ENCODE peak calls at places on chromosomes 11 and 22, in seven cellular contexts. G is brain microvascular endothelial cell; T is IMR-90; Q is pancreas; F is CD4-positive, alpha-beta memory T cell; H is cardiac muscle cell; W is skeletal muscle cell. C is an unnamed sample.

GRCh38 chr22:41401781-41402648 is 20.3 kb downstream of the TEF start:
- DNase-seq in G (peak; percentile 6), T (peak; percentile 79), Q (peak; percentile 90), F (no peak), H (peak; percentile 77), W (peak; percentile 41), C (no peak)

GRCh38 chr11:76512851-76513653 is 68.2 kb downstream of the EMSY start:
- DNase-seq in G (no peak), T (peak; percentile 65), Q (no peak), F (no peak), H (peak; percentile 68), W (peak; percentile 5), C (no peak)

GRCh38 chr11:115982666-115983065 is 478.5 kb upstream of the CADM1 start:
- DNase-seq in G (no peak), T (no peak), Q (no peak), F (no peak), H (no peak), W (no peak), C (no peak)

GRCh38 chr11:92455221-92455790 is 230.7 kb downstream of the FAT3 start:
- DNase-seq in G (no peak), T (no peak), Q (no peak), F (no peak), H (no peak), W (no peak), C (no peak)

GRCh38 chr11:30710216-30710615 is 124.1 kb upstream of the MPPED2 start:
- DNase-seq in G (no peak), T (no peak), Q (no peak), F (no peak), H (peak; percentile 3), W (peak; percentile 43), C (no peak)

GRCh38 chr11:63769719-63770443 is 1.3 kb upstream of the ZFTA start:
- DNase-seq in G (no peak), T (no peak), Q (no peak), F (peak; percentile 1), H (no peak), W (no peak), C (no peak)

GRCh38 chr11:8932564-8933180 is at the start of gene C11orf16:
- DNase-seq in G (no peak), T (no peak), Q (no peak), F (no peak), H (no peak), W (no peak), C (no peak)

GRCh38 chr11:29934115-29934638 is 82.7 kb downstream of the KCNA4 start:
- DNase-seq in G (no peak), T (no peak), Q (no peak), F (no peak), H (no peak), W (no peak), C (no peak)

GRCh38 chr11:126884192-126884973 is 116.2 kb downstream of the KIRREL3 start:
- DNase-seq in G (no peak), T (no peak), Q (no peak), F (no peak), H (no peak), W (no peak), C (no peak)

GRCh38 chr11:33375688-33376311 is 118.6 kb downstream of the HIPK3 start:
- DNase-seq in G (no peak), T (peak; percentile 28), Q (no peak), F (no peak), H (peak; percentile 34), W (no peak), C (no peak)

GRCh38 chr11:131284041-131284440 is 86.4 kb upstream of the NTM start:
- DNase-seq in G (no peak), T (no peak), Q (no peak), F (no peak), H (no peak), W (no peak), C (no peak)

GRCh38 chr11:27497284-27497866 is 9.2 kb downstream of the LIN7C start:
- DNase-seq in G (no peak), T (peak; percentile 27), Q (no peak), F (no peak), H (peak; percentile 50), W (no peak), C (peak; percentile 41)

GRCh38 chr11:12508151-12508740 is 130.9 kb downstream of the PARVA start:
- DNase-seq in G (peak; percentile 35), T (peak; percentile 75), Q (no peak), F (no peak), H (peak; percentile 90), W (no peak), C (no peak)

GRCh38 chr22:39956932-39957664 is 3.1 kb upstream of the TMA7B start:
- DNase-seq in G (no peak), T (no peak), Q (no peak), F (no peak), H (no peak), W (no peak), C (no peak)

GRCh38 chr22:39958009-39958711 is 2.0 kb upstream of the TMA7B start:
- DNase-seq in G (no peak), T (no peak), Q (no peak), F (no peak), H (no peak), W (no peak), C (no peak)

GRCh38 chr22:39954584-39955055 is 5.6 kb upstream of the TMA7B start:
- DNase-seq in G (peak; percentile 89), T (peak; percentile 94), Q (no peak), F (no peak), H (peak; percentile 96), W (peak; percentile 92), C (no peak)

GRCh38 chr22:39953101-39953500 is 7.1 kb upstream of the TMA7B start:
- DNase-seq in G (no peak), T (no peak), Q (no peak), F (no peak), H (no peak), W (no peak), C (no peak)

DNA sequence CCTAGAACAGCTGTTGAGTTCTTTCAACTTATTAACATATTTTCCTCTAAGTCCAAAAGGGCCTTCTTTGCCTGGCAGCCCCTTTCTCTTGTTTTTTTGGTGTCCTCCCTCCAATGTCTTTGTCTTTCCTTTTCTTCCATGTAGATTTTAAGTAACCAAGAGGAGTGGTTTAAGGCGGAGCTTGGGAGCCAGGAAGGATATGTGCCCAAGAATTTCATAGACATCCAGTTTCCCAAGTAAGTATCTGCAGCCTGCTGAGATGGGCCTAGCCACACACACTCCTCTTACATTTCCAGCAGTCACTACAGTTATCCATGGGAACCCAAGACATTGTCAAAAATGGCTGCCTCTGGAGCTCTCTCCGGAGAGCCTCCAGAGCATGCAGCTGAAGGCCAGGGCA is 4.5 kb upstream of the TMA7B start:
- DNase-seq in G (no peak), T (no peak), Q (no peak), F (no peak), H (peak; percentile 37), W (no peak), C (no peak)
- H3K4me3 ChIP-seq in G (no peak overlapping the region), T (no peak overlapping the region), Q (no peak overlapping the region), F (no peak overlapping the region), H (no peak overlapping the region), W (no peak overlapping the region), C (no peak overlapping the region)

DNA sequence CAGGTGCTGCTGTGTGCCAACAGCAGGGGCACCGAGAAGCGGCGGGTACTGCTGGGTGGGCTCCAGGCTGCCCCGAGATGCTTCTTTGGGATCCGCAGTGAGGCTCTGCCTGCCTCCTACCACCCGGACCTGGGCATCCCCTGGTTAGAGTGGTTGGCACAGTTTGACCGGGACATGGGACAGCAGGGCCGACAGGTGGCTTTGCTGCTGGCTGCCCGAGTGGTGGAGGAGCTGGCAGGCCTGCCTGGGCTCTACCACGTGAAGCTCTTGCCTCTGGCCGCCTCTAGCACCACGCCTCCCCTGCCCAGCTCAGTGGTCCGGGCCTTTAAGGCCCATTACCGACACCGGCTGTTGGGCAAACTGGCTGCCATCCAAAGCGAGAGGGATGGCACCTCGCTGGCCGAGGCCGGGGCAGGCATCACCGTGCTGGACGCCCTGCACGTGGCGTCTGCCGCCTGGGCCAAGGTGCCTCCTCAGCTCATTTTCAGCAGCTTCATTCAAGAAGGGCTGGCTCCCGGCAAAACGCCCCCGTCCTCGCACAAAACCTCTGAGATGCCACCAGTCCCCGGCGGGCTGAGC is 1.9 kb downstream of the TIGD3 start:
- DNase-seq in G (no peak), T (no peak), Q (no peak), F (no peak), H (no peak), W (no peak), C (no peak)
- H3K4me3 ChIP-seq in G (no peak overlapping the region), T (no peak overlapping the region), Q (no peak overlapping the region), F (no peak overlapping the region), H (no peak overlapping the region), W (no peak overlapping the region), C (no peak overlapping the region)

GRCh38 chr22:37333724-37334460 is 51.6 kb downstream of the CYTH4 start:
- DNase-seq in G (no peak), T (no peak), Q (no peak), F (no peak), H (no peak), W (no peak), C (no peak)
- H3K4me3 ChIP-seq in G (no peak overlapping the region), T (no peak overlapping the region), Q (no peak overlapping the region), F (no peak overlapping the region), H (no peak overlapping the region), W (no peak overlapping the region), C (no peak overlapping the region)

DNA sequence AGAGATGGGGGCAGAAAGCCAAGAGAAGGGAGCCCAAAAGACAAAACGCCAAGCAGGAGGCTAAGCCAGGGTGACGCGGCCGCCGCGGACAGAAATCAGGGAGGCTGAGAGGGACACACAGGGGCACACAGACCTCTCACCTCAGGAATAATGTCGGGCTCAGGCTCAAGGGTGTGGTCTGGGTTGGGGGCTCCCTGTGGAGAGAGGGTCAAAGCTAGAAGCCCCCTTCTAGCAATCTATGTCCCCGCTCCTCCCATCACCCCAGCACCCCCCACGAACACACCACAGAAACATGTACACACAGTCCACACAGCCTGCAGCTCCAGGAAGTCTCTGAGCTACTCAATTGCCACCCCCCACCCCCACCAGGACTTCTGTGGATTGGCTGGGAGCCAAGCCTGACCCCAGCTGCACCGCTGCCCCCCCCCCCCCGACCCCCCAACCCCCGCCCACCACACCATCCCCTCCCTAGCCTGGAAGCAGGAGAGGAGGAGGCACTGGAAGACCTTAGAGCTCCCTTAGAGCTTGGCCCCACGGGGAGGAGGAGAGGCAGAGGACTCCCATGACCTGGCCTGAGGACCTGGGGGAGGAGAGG is 6.9 kb downstream of the BCL9L start:
- DNase-seq in G (no peak), T (peak; percentile 43), Q (no peak), F (no peak), H (peak; percentile 81), W (no peak), C (no peak)
- H3K4me3 ChIP-seq in G (peak overlapping the region; percentile 37), T (peak overlapping the region; percentile 15), Q (no peak overlapping the region), F (peak overlapping the region; percentile 60), H (no peak overlapping the region), W (peak overlapping the region; percentile 40), C (peak overlapping the region; percentile 98)

C was measured in CD4-positive, CD25-positive, alpha-beta regulatory T cell.